ENCODE peak calls at places on chromosomes 13 and 19, in ten cellular contexts. One of them, this sample, is unnamed.

GRCh38 chr13:78609464-78610205 is 6.3 kb upstream of the POU4F1 start:
- DNase-seq in RWPE1: no peak
- DNase-seq in B cell: peak; percentile 42
- DNase-seq in fibroblast of the aortic adventitia: peak; percentile 20
- DNase-seq in amniotic epithelial cell: no peak
- DNase-seq in RPMI8226: no peak
- DNase-seq in stimulated activated CD4-positive, alpha-beta T cell treated with anti-CD3 and anti-CD28 coated beads, Interleukin-4, amount 100 ng/mL, for 48 hours: no peak
- DNase-seq in amygdala: no peak
- DNase-seq in GDM1: no peak
- DNase-seq in right lobe of liver: peak; percentile 41
- DNase-seq in this sample: peak; percentile 24

GRCh38 chr13:40637644-40638043 is 28.8 kb downstream of the FOXO1 start:
- DNase-seq in RWPE1: no peak
- DNase-seq in RPMI8226: no peak
- DNase-seq in amniotic epithelial cell: no peak
- DNase-seq in B cell: peak; percentile 22
- DNase-seq in right lobe of liver: no peak
- DNase-seq in stimulated activated CD4-positive, alpha-beta T cell treated with anti-CD3 and anti-CD28 coated beads, Interleukin-4, amount 100 ng/mL, for 48 hours: no peak
- DNase-seq in amygdala: no peak
- DNase-seq in GDM1: no peak
- DNase-seq in fibroblast of the aortic adventitia: no peak
- DNase-seq in this sample: no peak

GRCh38 chr19:13241321-13242104 is 91.3 kb downstream of the IER2 start:
- DNase-seq in fibroblast of the aortic adventitia: no peak
- DNase-seq in stimulated activated CD4-positive, alpha-beta T cell treated with anti-CD3 and anti-CD28 coated beads, Interleukin-4, amount 100 ng/mL, for 48 hours: peak; percentile 19
- DNase-seq in B cell: no peak
- DNase-seq in GDM1: no peak
- DNase-seq in RPMI8226: peak; percentile 82
- DNase-seq in amygdala: no peak
- DNase-seq in amniotic epithelial cell: no peak
- DNase-seq in RWPE1: no peak
- DNase-seq in right lobe of liver: no peak
- DNase-seq in this sample: no peak

GRCh38 chr13:45607931-45608330 is 7.6 kb downstream of the ERICH6B start:
- DNase-seq in amniotic epithelial cell: no peak
- DNase-seq in stimulated activated CD4-positive, alpha-beta T cell treated with anti-CD3 and anti-CD28 coated beads, Interleukin-4, amount 100 ng/mL, for 48 hours: no peak
- DNase-seq in amygdala: no peak
- DNase-seq in RWPE1: no peak
- DNase-seq in GDM1: no peak
- DNase-seq in fibroblast of the aortic adventitia: peak; percentile 10
- DNase-seq in B cell: no peak
- DNase-seq in RPMI8226: no peak
- DNase-seq in right lobe of liver: no peak
- DNase-seq in this sample: no peak

GRCh38 chr13:60396783-60397692 is at the start of gene TDRD3:
- DNase-seq in GDM1: peak; percentile 88
- DNase-seq in B cell: peak; percentile 94
- DNase-seq in stimulated activated CD4-positive, alpha-beta T cell treated with anti-CD3 and anti-CD28 coated beads, Interleukin-4, amount 100 ng/mL, for 48 hours: peak; percentile 78
- DNase-seq in RPMI8226: peak; percentile 85
- DNase-seq in amygdala: peak; percentile 80
- DNase-seq in fibroblast of the aortic adventitia: peak; percentile 85
- DNase-seq in RWPE1: peak; percentile 67
- DNase-seq in right lobe of liver: peak; percentile 85
- DNase-seq in amniotic epithelial cell: peak; percentile 83
- DNase-seq in this sample: peak; percentile 95

GRCh38 chr19:2302319-2303208 is 5.4 kb downstream of the LINGO3 start:
- DNase-seq in amygdala: peak; percentile 37
- DNase-seq in stimulated activated CD4-positive, alpha-beta T cell treated with anti-CD3 and anti-CD28 coated beads, Interleukin-4, amount 100 ng/mL, for 48 hours: no peak
- DNase-seq in right lobe of liver: peak; percentile 51
- DNase-seq in RWPE1: no peak
- DNase-seq in B cell: peak; percentile 77
- DNase-seq in GDM1: no peak
- DNase-seq in fibroblast of the aortic adventitia: peak; percentile 27
- DNase-seq in RPMI8226: no peak
- DNase-seq in amniotic epithelial cell: peak; percentile 16
- DNase-seq in this sample: no peak

GRCh38 chr19:11160119-11160768 is 4.7 kb upstream of the SPC24 start:
- DNase-seq in B cell: no peak
- DNase-seq in GDM1: no peak
- DNase-seq in right lobe of liver: no peak
- DNase-seq in amniotic epithelial cell: peak; percentile 81
- DNase-seq in RWPE1: no peak
- DNase-seq in stimulated activated CD4-positive, alpha-beta T cell treated with anti-CD3 and anti-CD28 coated beads, Interleukin-4, amount 100 ng/mL, for 48 hours: no peak
- DNase-seq in RPMI8226: no peak
- DNase-seq in fibroblast of the aortic adventitia: peak; percentile 92
- DNase-seq in amygdala: no peak
- DNase-seq in this sample: no peak

GRCh38 chr13:38674208-38674607 is 12.7 kb upstream of the FREM2 start:
- DNase-seq in B cell: no peak
- DNase-seq in GDM1: no peak
- DNase-seq in fibroblast of the aortic adventitia: no peak
- DNase-seq in amniotic epithelial cell: no peak
- DNase-seq in amygdala: no peak
- DNase-seq in RWPE1: no peak
- DNase-seq in RPMI8226: no peak
- DNase-seq in stimulated activated CD4-positive, alpha-beta T cell treated with anti-CD3 and anti-CD28 coated beads, Interleukin-4, amount 100 ng/mL, for 48 hours: no peak
- DNase-seq in right lobe of liver: no peak
- DNase-seq in this sample: no peak

GRCh38 chr13:48896312-48896711 is 79.4 kb upstream of the FNDC3A start:
- DNase-seq in amygdala: no peak
- DNase-seq in fibroblast of the aortic adventitia: peak; percentile 39
- DNase-seq in stimulated activated CD4-positive, alpha-beta T cell treated with anti-CD3 and anti-CD28 coated beads, Interleukin-4, amount 100 ng/mL, for 48 hours: no peak
- DNase-seq in B cell: no peak
- DNase-seq in RWPE1: peak; percentile 34
- DNase-seq in RPMI8226: no peak
- DNase-seq in amniotic epithelial cell: peak; percentile 67
- DNase-seq in right lobe of liver: no peak
- DNase-seq in GDM1: no peak
- DNase-seq in this sample: no peak

GRCh38 chr13:111666377-111666776 is 345.9 kb downstream of the TEX29 start:
- DNase-seq in RPMI8226: no peak
- DNase-seq in RWPE1: no peak
- DNase-seq in fibroblast of the aortic adventitia: no peak
- DNase-seq in amygdala: no peak
- DNase-seq in stimulated activated CD4-positive, alpha-beta T cell treated with anti-CD3 and anti-CD28 coated beads, Interleukin-4, amount 100 ng/mL, for 48 hours: no peak
- DNase-seq in B cell: no peak
- DNase-seq in right lobe of liver: no peak
- DNase-seq in GDM1: no peak
- DNase-seq in amniotic epithelial cell: no peak
- DNase-seq in this sample: no peak

GRCh38 chr19:46224773-46225172 is 4.8 kb upstream of the IGFL1 start:
- DNase-seq in right lobe of liver: no peak
- DNase-seq in amygdala: no peak
- DNase-seq in amniotic epithelial cell: no peak
- DNase-seq in B cell: no peak
- DNase-seq in stimulated activated CD4-positive, alpha-beta T cell treated with anti-CD3 and anti-CD28 coated beads, Interleukin-4, amount 100 ng/mL, for 48 hours: no peak
- DNase-seq in GDM1: no peak
- DNase-seq in fibroblast of the aortic adventitia: no peak
- DNase-seq in RPMI8226: no peak
- DNase-seq in RWPE1: no peak
- DNase-seq in this sample: no peak

GRCh38 chr19:41706741-41707501 is 1.5 kb upstream of the CEACAM5 start:
- DNase-seq in B cell: peak; percentile 82
- DNase-seq in stimulated activated CD4-positive, alpha-beta T cell treated with anti-CD3 and anti-CD28 coated beads, Interleukin-4, amount 100 ng/mL, for 48 hours: peak; percentile 60
- DNase-seq in RPMI8226: peak; percentile 64
- DNase-seq in right lobe of liver: peak; percentile 68
- DNase-seq in RWPE1: peak; percentile 69
- DNase-seq in amniotic epithelial cell: no peak
- DNase-seq in fibroblast of the aortic adventitia: no peak
- DNase-seq in GDM1: peak; percentile 58
- DNase-seq in amygdala: peak; percentile 26
- DNase-seq in this sample: peak; percentile 12

GRCh38 chr13:20822406-20822805 is 48.6 kb upstream of the EEF1AKMT1 start:
- DNase-seq in RWPE1: no peak
- DNase-seq in GDM1: no peak
- DNase-seq in amniotic epithelial cell: no peak
- DNase-seq in stimulated activated CD4-positive, alpha-beta T cell treated with anti-CD3 and anti-CD28 coated beads, Interleukin-4, amount 100 ng/mL, for 48 hours: no peak
- DNase-seq in right lobe of liver: no peak
- DNase-seq in amygdala: no peak
- DNase-seq in fibroblast of the aortic adventitia: no peak
- DNase-seq in RPMI8226: no peak
- DNase-seq in B cell: no peak
- DNase-seq in this sample: no peak

GRCh38 chr19:19550972-19551861 is 13.2 kb downstream of the CILP2 start:
- DNase-seq in RWPE1: no peak
- DNase-seq in stimulated activated CD4-positive, alpha-beta T cell treated with anti-CD3 and anti-CD28 coated beads, Interleukin-4, amount 100 ng/mL, for 48 hours: no peak
- DNase-seq in fibroblast of the aortic adventitia: no peak
- DNase-seq in amniotic epithelial cell: no peak
- DNase-seq in RPMI8226: peak; percentile 24
- DNase-seq in GDM1: no peak
- DNase-seq in right lobe of liver: no peak
- DNase-seq in amygdala: no peak
- DNase-seq in B cell: no peak
- DNase-seq in this sample: no peak

GRCh38 chr13:47008318-47008717 is 111.5 kb upstream of the HTR2A start:
- DNase-seq in amygdala: no peak
- DNase-seq in RPMI8226: no peak
- DNase-seq in RWPE1: no peak
- DNase-seq in B cell: no peak
- DNase-seq in GDM1: no peak
- DNase-seq in fibroblast of the aortic adventitia: no peak
- DNase-seq in stimulated activated CD4-positive, alpha-beta T cell treated with anti-CD3 and anti-CD28 coated beads, Interleukin-4, amount 100 ng/mL, for 48 hours: no peak
- DNase-seq in right lobe of liver: no peak
- DNase-seq in amniotic epithelial cell: no peak
- DNase-seq in this sample: no peak

GRCh38 chr19:50759886-50760285 is 10.4 kb upstream of the GPR32 start:
- DNase-seq in amniotic epithelial cell: peak; percentile 14
- DNase-seq in amygdala: no peak
- DNase-seq in fibroblast of the aortic adventitia: peak; percentile 15
- DNase-seq in stimulated activated CD4-positive, alpha-beta T cell treated with anti-CD3 and anti-CD28 coated beads, Interleukin-4, amount 100 ng/mL, for 48 hours: no peak
- DNase-seq in B cell: no peak
- DNase-seq in RPMI8226: peak; percentile 27
- DNase-seq in GDM1: no peak
- DNase-seq in RWPE1: peak; percentile 15
- DNase-seq in right lobe of liver: no peak
- DNase-seq in this sample: no peak

GRCh38 chr13:51728972-51729371 is 75.0 kb downstream of the DHRS12 start:
- DNase-seq in right lobe of liver: no peak
- DNase-seq in stimulated activated CD4-positive, alpha-beta T cell treated with anti-CD3 and anti-CD28 coated beads, Interleukin-4, amount 100 ng/mL, for 48 hours: no peak
- DNase-seq in amniotic epithelial cell: peak; percentile 91
- DNase-seq in RWPE1: peak; percentile 31
- DNase-seq in RPMI8226: no peak
- DNase-seq in B cell: no peak
- DNase-seq in amygdala: no peak
- DNase-seq in fibroblast of the aortic adventitia: peak; percentile 81
- DNase-seq in GDM1: no peak
- DNase-seq in this sample: no peak

GRCh38 chr19:14563989-14564650 is 7.7 kb downstream of the NDUFB7 start:
- DNase-seq in amygdala: no peak
- DNase-seq in stimulated activated CD4-positive, alpha-beta T cell treated with anti-CD3 and anti-CD28 coated beads, Interleukin-4, amount 100 ng/mL, for 48 hours: peak; percentile 54
- DNase-seq in fibroblast of the aortic adventitia: no peak
- DNase-seq in amniotic epithelial cell: peak; percentile 37
- DNase-seq in RWPE1: peak; percentile 93
- DNase-seq in GDM1: no peak
- DNase-seq in RPMI8226: peak; percentile 29
- DNase-seq in B cell: peak; percentile 50
- DNase-seq in right lobe of liver: no peak
- DNase-seq in this sample: no peak

GRCh38 chr13:51270606-51271005 is 48.4 kb downstream of the FAM124A start:
- DNase-seq in amniotic epithelial cell: no peak
- DNase-seq in fibroblast of the aortic adventitia: no peak
- DNase-seq in stimulated activated CD4-positive, alpha-beta T cell treated with anti-CD3 and anti-CD28 coated beads, Interleukin-4, amount 100 ng/mL, for 48 hours: no peak
- DNase-seq in right lobe of liver: no peak
- DNase-seq in RWPE1: no peak
- DNase-seq in B cell: no peak
- DNase-seq in RPMI8226: no peak
- DNase-seq in GDM1: no peak
- DNase-seq in amygdala: no peak
- DNase-seq in this sample: no peak